ENCODE peak calls at places on chromosomes 6 and 20, in four cellular contexts. One of them, this sample, is unnamed.

GRCh38 chr6:98041921-98042320 is 758.9 kb upstream of the MMS22L start:
- DNase-seq in mammary epithelial cell: no peak
- DNase-seq in aorta: no peak
- DNase-seq in activated CD4-positive, alpha-beta T cell treated with anti-CD3 and anti-CD28 coated beads for 48 hours: no peak
- DNase-seq in this sample: no peak

GRCh38 chr20:23096073-23096472 is 9.9 kb upstream of the CD93 start:
- DNase-seq in aorta: no peak
- DNase-seq in activated CD4-positive, alpha-beta T cell treated with anti-CD3 and anti-CD28 coated beads for 48 hours: no peak
- DNase-seq in mammary epithelial cell: peak
- DNase-seq in this sample: no peak

GRCh38 chr6:44304282-44305199 is 8.6 kb downstream of the AARS2 start:
- DNase-seq in aorta: peak
- DNase-seq in activated CD4-positive, alpha-beta T cell treated with anti-CD3 and anti-CD28 coated beads for 48 hours: peak
- DNase-seq in mammary epithelial cell: peak
- DNase-seq in this sample: peak

GRCh38 chr6:108546079-108547049 is 14.4 kb upstream of the FOXO3 start:
- DNase-seq in mammary epithelial cell: no peak
- DNase-seq in activated CD4-positive, alpha-beta T cell treated with anti-CD3 and anti-CD28 coated beads for 48 hours: no peak
- DNase-seq in aorta: no peak
- DNase-seq in this sample: no peak

GRCh38 chr6:85126448-85127178 is 323.3 kb upstream of the NT5E start:
- DNase-seq in aorta: peak
- DNase-seq in mammary epithelial cell: peak
- DNase-seq in activated CD4-positive, alpha-beta T cell treated with anti-CD3 and anti-CD28 coated beads for 48 hours: peak
- DNase-seq in this sample: peak

GRCh38 chr6:135021310-135022049 is 33.1 kb downstream of the HBS1L start:
- DNase-seq in activated CD4-positive, alpha-beta T cell treated with anti-CD3 and anti-CD28 coated beads for 48 hours: no peak
- DNase-seq in mammary epithelial cell: no peak
- DNase-seq in aorta: no peak
- DNase-seq in this sample: no peak

GRCh38 chr20:53748821-53749402 is 155.3 kb upstream of the ZNF217 start:
- DNase-seq in activated CD4-positive, alpha-beta T cell treated with anti-CD3 and anti-CD28 coated beads for 48 hours: peak
- DNase-seq in aorta: no peak
- DNase-seq in mammary epithelial cell: peak
- DNase-seq in this sample: peak

GRCh38 chr6:104711371-104711770 is 148.3 kb downstream of the HACE1 start:
- DNase-seq in aorta: no peak
- DNase-seq in mammary epithelial cell: peak
- DNase-seq in activated CD4-positive, alpha-beta T cell treated with anti-CD3 and anti-CD28 coated beads for 48 hours: no peak
- DNase-seq in this sample: peak

GRCh38 chr20:41887500-41887899 is 269.3 kb upstream of the CHD6 start:
- DNase-seq in activated CD4-positive, alpha-beta T cell treated with anti-CD3 and anti-CD28 coated beads for 48 hours: no peak
- DNase-seq in aorta: no peak
- DNase-seq in mammary epithelial cell: no peak
- DNase-seq in this sample: no peak

GRCh38 chr20:37522258-37523011 is 1.4 kb downstream of the NNAT start:
- DNase-seq in activated CD4-positive, alpha-beta T cell treated with anti-CD3 and anti-CD28 coated beads for 48 hours: no peak
- DNase-seq in aorta: no peak
- DNase-seq in mammary epithelial cell: peak
- DNase-seq in this sample: peak

This sample was measured in kidney tubule cell.